ENCODE peak calls at places on chromosomes 5 and 9, in four cellular contexts. One of them, this sample, is unnamed.

GRCh38 chr5:142821733-142822487 is 51.7 kb downstream of the ARHGAP26 start:
- DNase-seq in HFFc6: peak
- DNase-seq in endothelial cell: no peak
- DNase-seq in stimulated activated CD4-positive, alpha-beta T cell treated with anti-CD3 and anti-CD28 coated beads, Interleukin-15, amount 100 ng/mL, for 24 hours: peak
- DNase-seq in this sample: no peak

GRCh38 chr5:14945450-14945849 is 73.9 kb upstream of the ANKH start:
- DNase-seq in HFFc6: no peak
- DNase-seq in endothelial cell: no peak
- DNase-seq in stimulated activated CD4-positive, alpha-beta T cell treated with anti-CD3 and anti-CD28 coated beads, Interleukin-15, amount 100 ng/mL, for 24 hours: no peak
- DNase-seq in this sample: no peak

GRCh38 chr5:163434410-163434866 is 3.0 kb upstream of the CCNG1 start:
- DNase-seq in HFFc6: no peak
- DNase-seq in endothelial cell: no peak
- DNase-seq in stimulated activated CD4-positive, alpha-beta T cell treated with anti-CD3 and anti-CD28 coated beads, Interleukin-15, amount 100 ng/mL, for 24 hours: peak
- DNase-seq in this sample: no peak

GRCh38 chr9:22103650-22104575 is 94.8 kb upstream of the CDKN2B start:
- DNase-seq in HFFc6: peak
- DNase-seq in endothelial cell: no peak
- DNase-seq in stimulated activated CD4-positive, alpha-beta T cell treated with anti-CD3 and anti-CD28 coated beads, Interleukin-15, amount 100 ng/mL, for 24 hours: no peak
- DNase-seq in this sample: no peak

GRCh38 chr9:115847245-115847644 is 306.3 kb upstream of the PAPPA start:
- DNase-seq in HFFc6: peak
- DNase-seq in endothelial cell: no peak
- DNase-seq in stimulated activated CD4-positive, alpha-beta T cell treated with anti-CD3 and anti-CD28 coated beads, Interleukin-15, amount 100 ng/mL, for 24 hours: no peak
- DNase-seq in this sample: no peak

GRCh38 chr5:109455598-109456096 is 45.9 kb upstream of the PJA2 start:
- DNase-seq in HFFc6: peak
- DNase-seq in endothelial cell: no peak
- DNase-seq in stimulated activated CD4-positive, alpha-beta T cell treated with anti-CD3 and anti-CD28 coated beads, Interleukin-15, amount 100 ng/mL, for 24 hours: peak
- DNase-seq in this sample: no peak

GRCh38 chr9:69339620-69340019 is 14.6 kb downstream of the ENTREP1 start:
- DNase-seq in HFFc6: no peak
- DNase-seq in endothelial cell: no peak
- DNase-seq in stimulated activated CD4-positive, alpha-beta T cell treated with anti-CD3 and anti-CD28 coated beads, Interleukin-15, amount 100 ng/mL, for 24 hours: no peak
- DNase-seq in this sample: no peak

GRCh38 chr5:10103098-10103497 is 146.6 kb downstream of the ATPSCKMT start:
- DNase-seq in HFFc6: no peak
- DNase-seq in endothelial cell: no peak
- DNase-seq in stimulated activated CD4-positive, alpha-beta T cell treated with anti-CD3 and anti-CD28 coated beads, Interleukin-15, amount 100 ng/mL, for 24 hours: no peak
- DNase-seq in this sample: no peak

GRCh38 chr5:95822408-95823240 is at the start of gene GLRX:
- DNase-seq in HFFc6: peak
- DNase-seq in endothelial cell: peak
- DNase-seq in stimulated activated CD4-positive, alpha-beta T cell treated with anti-CD3 and anti-CD28 coated beads, Interleukin-15, amount 100 ng/mL, for 24 hours: peak
- DNase-seq in this sample: peak

GRCh38 chr5:150461231-150461630 is 11.7 kb upstream of the RPS14 start:
- DNase-seq in HFFc6: no peak
- DNase-seq in endothelial cell: no peak
- DNase-seq in stimulated activated CD4-positive, alpha-beta T cell treated with anti-CD3 and anti-CD28 coated beads, Interleukin-15, amount 100 ng/mL, for 24 hours: peak
- DNase-seq in this sample: no peak

GRCh38 chr5:172274951-172275753 is 8.4 kb downstream of the UBTD2 start:
- DNase-seq in HFFc6: no peak
- DNase-seq in endothelial cell: no peak
- DNase-seq in stimulated activated CD4-positive, alpha-beta T cell treated with anti-CD3 and anti-CD28 coated beads, Interleukin-15, amount 100 ng/mL, for 24 hours: peak
- DNase-seq in this sample: no peak

GRCh38 chr9:86041331-86041741 is 58.0 kb downstream of the GOLM1 start:
- DNase-seq in HFFc6: no peak
- DNase-seq in endothelial cell: no peak
- DNase-seq in stimulated activated CD4-positive, alpha-beta T cell treated with anti-CD3 and anti-CD28 coated beads, Interleukin-15, amount 100 ng/mL, for 24 hours: no peak
- DNase-seq in this sample: no peak

GRCh38 chr5:177592905-177593304 is 902 bp downstream of the TMED9 start:
- DNase-seq in HFFc6: no peak
- DNase-seq in endothelial cell: no peak
- DNase-seq in stimulated activated CD4-positive, alpha-beta T cell treated with anti-CD3 and anti-CD28 coated beads, Interleukin-15, amount 100 ng/mL, for 24 hours: no peak
- DNase-seq in this sample: no peak

GRCh38 chr9:78605029-78605930 is 308.4 kb downstream of the PSAT1 start:
- DNase-seq in HFFc6: no peak
- DNase-seq in endothelial cell: no peak
- DNase-seq in stimulated activated CD4-positive, alpha-beta T cell treated with anti-CD3 and anti-CD28 coated beads, Interleukin-15, amount 100 ng/mL, for 24 hours: no peak
- DNase-seq in this sample: no peak

GRCh38 chr5:43609752-43610151 is 6.8 kb downstream of the NNT start:
- DNase-seq in HFFc6: no peak
- DNase-seq in endothelial cell: no peak
- DNase-seq in stimulated activated CD4-positive, alpha-beta T cell treated with anti-CD3 and anti-CD28 coated beads, Interleukin-15, amount 100 ng/mL, for 24 hours: no peak
- DNase-seq in this sample: no peak

GRCh38 chr5:171420429-171421231 is 1.2 kb downstream of the FGF18 start:
- DNase-seq in HFFc6: peak
- DNase-seq in endothelial cell: no peak
- DNase-seq in stimulated activated CD4-positive, alpha-beta T cell treated with anti-CD3 and anti-CD28 coated beads, Interleukin-15, amount 100 ng/mL, for 24 hours: no peak
- DNase-seq in this sample: no peak

GRCh38 chr5:103407399-103407798 is 148.8 kb downstream of the MACIR start:
- DNase-seq in HFFc6: peak
- DNase-seq in endothelial cell: no peak
- DNase-seq in stimulated activated CD4-positive, alpha-beta T cell treated with anti-CD3 and anti-CD28 coated beads, Interleukin-15, amount 100 ng/mL, for 24 hours: no peak
- DNase-seq in this sample: no peak

GRCh38 chr5:146630467-146630866 is 114.5 kb upstream of the GPR151 start:
- DNase-seq in HFFc6: no peak
- DNase-seq in endothelial cell: no peak
- DNase-seq in stimulated activated CD4-positive, alpha-beta T cell treated with anti-CD3 and anti-CD28 coated beads, Interleukin-15, amount 100 ng/mL, for 24 hours: no peak
- DNase-seq in this sample: no peak

GRCh38 chr5:65535529-65535987 is 27.4 kb downstream of the CENPK start:
- DNase-seq in HFFc6: no peak
- DNase-seq in endothelial cell: no peak
- DNase-seq in stimulated activated CD4-positive, alpha-beta T cell treated with anti-CD3 and anti-CD28 coated beads, Interleukin-15, amount 100 ng/mL, for 24 hours: no peak
- DNase-seq in this sample: no peak

GRCh38 chr5:35151151-35151920 is 79.0 kb downstream of the PRLR start:
- DNase-seq in HFFc6: no peak
- DNase-seq in endothelial cell: no peak
- DNase-seq in stimulated activated CD4-positive, alpha-beta T cell treated with anti-CD3 and anti-CD28 coated beads, Interleukin-15, amount 100 ng/mL, for 24 hours: no peak
- DNase-seq in this sample: no peak

GRCh38 chr5:154086641-154087040 is 47.9 kb downstream of the MFAP3 start:
- DNase-seq in HFFc6: no peak
- DNase-seq in endothelial cell: no peak
- DNase-seq in stimulated activated CD4-positive, alpha-beta T cell treated with anti-CD3 and anti-CD28 coated beads, Interleukin-15, amount 100 ng/mL, for 24 hours: no peak
- DNase-seq in this sample: no peak

GRCh38 chr5:2591777-2592453 is 159.6 kb downstream of the IRX2 start:
- DNase-seq in HFFc6: no peak
- DNase-seq in endothelial cell: no peak
- DNase-seq in stimulated activated CD4-positive, alpha-beta T cell treated with anti-CD3 and anti-CD28 coated beads, Interleukin-15, amount 100 ng/mL, for 24 hours: no peak
- DNase-seq in this sample: no peak

GRCh38 chr5:139445325-139446170 is 6.2 kb upstream of the DNAJC18 start:
- DNase-seq in HFFc6: peak
- DNase-seq in endothelial cell: no peak
- DNase-seq in stimulated activated CD4-positive, alpha-beta T cell treated with anti-CD3 and anti-CD28 coated beads, Interleukin-15, amount 100 ng/mL, for 24 hours: no peak
- DNase-seq in this sample: no peak

GRCh38 chr9:6811436-6811835 is 53.7 kb downstream of the KDM4C start:
- DNase-seq in HFFc6: no peak
- DNase-seq in endothelial cell: no peak
- DNase-seq in stimulated activated CD4-positive, alpha-beta T cell treated with anti-CD3 and anti-CD28 coated beads, Interleukin-15, amount 100 ng/mL, for 24 hours: no peak
- DNase-seq in this sample: no peak

GRCh38 chr5:92963801-92964200 is 617.2 kb downstream of the NR2F1-AS1 start:
- DNase-seq in HFFc6: no peak
- DNase-seq in endothelial cell: no peak
- DNase-seq in stimulated activated CD4-positive, alpha-beta T cell treated with anti-CD3 and anti-CD28 coated beads, Interleukin-15, amount 100 ng/mL, for 24 hours: no peak
- DNase-seq in this sample: no peak

GRCh38 chr5:133480866-133481265 is 131.5 kb downstream of the FSTL4 start:
- DNase-seq in HFFc6: no peak
- DNase-seq in endothelial cell: no peak
- DNase-seq in stimulated activated CD4-positive, alpha-beta T cell treated with anti-CD3 and anti-CD28 coated beads, Interleukin-15, amount 100 ng/mL, for 24 hours: no peak
- DNase-seq in this sample: no peak

GRCh38 chr9:136902259-136902821 is 16.0 kb downstream of the TRAF2 start:
- DNase-seq in HFFc6: no peak
- DNase-seq in endothelial cell: no peak
- DNase-seq in stimulated activated CD4-positive, alpha-beta T cell treated with anti-CD3 and anti-CD28 coated beads, Interleukin-15, amount 100 ng/mL, for 24 hours: peak
- DNase-seq in this sample: no peak

GRCh38 chr5:143376911-143377838 is 26.3 kb downstream of the NR3C1 start:
- DNase-seq in HFFc6: peak
- DNase-seq in endothelial cell: no peak
- DNase-seq in stimulated activated CD4-positive, alpha-beta T cell treated with anti-CD3 and anti-CD28 coated beads, Interleukin-15, amount 100 ng/mL, for 24 hours: no peak
- DNase-seq in this sample: no peak

GRCh38 chr5:144219869-144220268 is 49.2 kb downstream of the KCTD16 start:
- DNase-seq in HFFc6: no peak
- DNase-seq in endothelial cell: no peak
- DNase-seq in stimulated activated CD4-positive, alpha-beta T cell treated with anti-CD3 and anti-CD28 coated beads, Interleukin-15, amount 100 ng/mL, for 24 hours: no peak
- DNase-seq in this sample: no peak

GRCh38 chr5:96293966-96294886 is 138.8 kb downstream of the PCSK1 start:
- DNase-seq in HFFc6: peak
- DNase-seq in endothelial cell: no peak
- DNase-seq in stimulated activated CD4-positive, alpha-beta T cell treated with anti-CD3 and anti-CD28 coated beads, Interleukin-15, amount 100 ng/mL, for 24 hours: no peak
- DNase-seq in this sample: no peak

GRCh38 chr5:78661691-78662090 is 13.1 kb upstream of the LHFPL2 start:
- DNase-seq in HFFc6: no peak
- DNase-seq in endothelial cell: no peak
- DNase-seq in stimulated activated CD4-positive, alpha-beta T cell treated with anti-CD3 and anti-CD28 coated beads, Interleukin-15, amount 100 ng/mL, for 24 hours: no peak
- DNase-seq in this sample: no peak